ENCODE peak calls at places on chromosome 16, in eight cellular contexts. I is iPS DF 6.9; H is psoas muscle; B is mesendoderm; L is tibial nerve; R is fibroblast of lung; M is ascending aorta; T is effector memory CD4-positive, alpha-beta T cell. G is an unnamed sample. For H3K27me3, the result is how much of the 10 kb centered on the place peaks cover.

GRCh38 chr16:66844342-66845079 is at the start of gene CA7:
- DNase-seq in I (no peak), H (no peak), B (no peak), L (no peak), R (no peak), M (peak), T (no peak), G (no peak)

GRCh38 chr16:5490499-5490898 is 392.9 kb upstream of the EEF2KMT start:
- DNase-seq in I (peak), H (peak), B (peak), L (peak), R (peak), M (no peak), T (no peak), G (peak)

GRCh38 chr16:56896244-56896643 is 31.2 kb downstream of the SLC12A3 start:
- DNase-seq in I (no peak), H (no peak), B (no peak), L (no peak), R (no peak), M (no peak), T (no peak), G (no peak)

GRCh38 chr16:21023509-21024202 is 123.1 kb downstream of the LYRM1 start:
- DNase-seq in I (no peak), H (no peak), B (peak), L (no peak), R (no peak), M (no peak), T (no peak), G (no peak)

GRCh38 chr16:67842509-67843342 is 606 bp downstream of the THAP11 start:
- DNase-seq in I (no peak), H (peak), B (peak), L (no peak), R (peak), M (peak), T (peak), G (peak)

GRCh38 chr16:82368041-82368440 is 198.0 kb upstream of the MPHOSPH6 start:
- DNase-seq in I (peak), H (no peak), B (peak), L (no peak), R (peak), M (no peak), T (no peak), G (peak)

GRCh38 chr16:28538733-28539596 is at the start of gene NUPR1:
- DNase-seq in I (no peak), H (peak), B (peak), L (peak), R (peak), M (peak), T (no peak), G (no peak)

GRCh38 chr16:89134269-89134668 is 37.3 kb upstream of the CDH15 start:
- DNase-seq in I (no peak), H (no peak), B (no peak), L (no peak), R (no peak), M (no peak), T (no peak), G (no peak)

GRCh38 chr16:50546125-50546524 is 2.1 kb upstream of the NKD1 start:
- DNase-seq in I (no peak), H (no peak), B (no peak), L (no peak), R (no peak), M (no peak), T (no peak), G (no peak)

GRCh38 chr16:67248401-67249177 is at the start of gene SLC9A5:
- DNase-seq in I (no peak), H (peak), B (no peak), L (no peak), R (peak), M (no peak), T (no peak), G (peak)

GRCh38 chr16:49986351-49987124 is 38.5 kb upstream of the CNEP1R1 start:
- DNase-seq in I (no peak), H (no peak), B (no peak), L (no peak), R (peak), M (no peak), T (no peak), G (no peak)

GRCh38 chr16:964696-965395 is 5.9 kb downstream of the LMF1 start:
- DNase-seq in I (no peak), H (no peak), B (no peak), L (no peak), R (peak), M (no peak), T (peak), G (no peak)

GRCh38 chr16:84478172-84478948 is 26.1 kb downstream of the MEAK7 start:
- DNase-seq in I (no peak), H (no peak), B (no peak), L (no peak), R (peak), M (no peak), T (no peak), G (no peak)

GRCh38 chr16:13521356-13521755 is 398.6 kb upstream of the ERCC4 start:
- DNase-seq in I (no peak), H (no peak), B (peak), L (no peak), R (no peak), M (no peak), T (no peak), G (no peak)

GRCh38 chr16:31063843-31064611 is 10.0 kb downstream of the ZNF668 start:
- DNase-seq in I (no peak), H (no peak), B (no peak), L (no peak), R (peak), M (no peak), T (no peak), G (no peak)

GRCh38 chr16:11258553-11259287 is 2.7 kb upstream of the SOCS1 start:
- DNase-seq in I (no peak), H (peak), B (no peak), L (peak), R (no peak), M (peak), T (no peak), G (peak)

GRCh38 chr16:17339764-17340541 is 130.8 kb downstream of the XYLT1 start:
- DNase-seq in I (no peak), H (no peak), B (peak), L (no peak), R (peak), M (no peak), T (no peak), G (no peak)

GRCh38 chr16:66932076-66932475 is 2.1 kb downstream of the CIAO2B start:
- DNase-seq in I (no peak), H (no peak), B (no peak), L (no peak), R (no peak), M (no peak), T (no peak), G (no peak)

GRCh38 chr16:1807626-1808025 is 14.1 kb upstream of the IGFALS start:
- DNase-seq in I (no peak), H (no peak), B (no peak), L (no peak), R (no peak), M (no peak), T (no peak), G (no peak)

GRCh38 chr16:73713301-73713700 is 583.3 kb upstream of the PSMD7 start:
- DNase-seq in I (no peak), H (no peak), B (no peak), L (no peak), R (no peak), M (no peak), T (no peak), G (no peak)

GRCh38 chr16:23578096-23578830 is 17.9 kb downstream of the NDUFAB1 start:
- DNase-seq in I (no peak), H (no peak), B (no peak), L (no peak), R (no peak), M (no peak), T (no peak), G (no peak)

GRCh38 chr16:11706180-11706742 is 36.4 kb downstream of the TXNDC11 start:
- DNase-seq in I (no peak), H (peak), B (no peak), L (no peak), R (no peak), M (no peak), T (no peak), G (no peak)

GRCh38 chr16:79573881-79574280 is 26.7 kb downstream of the MAF start:
- DNase-seq in I (no peak), H (no peak), B (no peak), L (no peak), R (no peak), M (no peak), T (no peak), G (no peak)

GRCh38 chr16:69620564-69620963 is 54.8 kb downstream of the NFAT5 start:
- DNase-seq in I (no peak), H (no peak), B (no peak), L (no peak), R (no peak), M (no peak), T (no peak), G (no peak)

GRCh38 chr16:70402916-70403659 is 35.8 kb downstream of the ST3GAL2 start:
- DNase-seq in I (no peak), H (no peak), B (no peak), L (no peak), R (peak), M (no peak), T (no peak), G (no peak)

GRCh38 chr16:15586716-15587115 is 56.2 kb downstream of the MARF1 start:
- DNase-seq in I (no peak), H (no peak), B (no peak), L (no peak), R (no peak), M (no peak), T (no peak), G (no peak)

GRCh38 chr16:73143681-73144370 is 95.9 kb upstream of the ZFHX3 start:
- DNase-seq in I (no peak), H (no peak), B (no peak), L (no peak), R (no peak), M (no peak), T (no peak), G (no peak)

DNA sequence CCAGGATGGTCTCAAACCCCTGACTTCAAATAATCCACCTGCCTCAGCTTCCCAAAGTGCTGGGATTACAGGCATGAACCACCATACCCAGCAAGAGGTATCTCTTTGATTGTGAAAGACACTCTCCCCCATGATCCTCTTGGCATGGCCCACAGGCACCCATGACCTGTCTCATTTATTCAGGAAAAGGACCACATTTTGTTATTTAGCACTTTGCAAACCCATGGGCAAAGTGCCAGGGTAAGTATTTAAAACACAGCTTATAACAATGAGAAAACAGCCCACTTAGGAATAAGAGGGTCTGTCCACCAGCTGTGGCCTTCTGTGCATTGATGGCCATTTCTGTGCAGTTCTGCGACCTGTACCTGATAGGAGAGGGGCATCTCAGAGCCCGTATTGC is 12.8 kb upstream of the AKTIP start:
- DNase-seq in I (no peak), H (no peak), B (no peak), L (no peak), R (no peak), M (no peak), T (no peak), G (no peak)
- H3K27ac ChIP-seq in I (no peak), H (peak), B (no peak), L (no peak), R (no peak), M (no peak), T (no peak), G (no peak)

DNA sequence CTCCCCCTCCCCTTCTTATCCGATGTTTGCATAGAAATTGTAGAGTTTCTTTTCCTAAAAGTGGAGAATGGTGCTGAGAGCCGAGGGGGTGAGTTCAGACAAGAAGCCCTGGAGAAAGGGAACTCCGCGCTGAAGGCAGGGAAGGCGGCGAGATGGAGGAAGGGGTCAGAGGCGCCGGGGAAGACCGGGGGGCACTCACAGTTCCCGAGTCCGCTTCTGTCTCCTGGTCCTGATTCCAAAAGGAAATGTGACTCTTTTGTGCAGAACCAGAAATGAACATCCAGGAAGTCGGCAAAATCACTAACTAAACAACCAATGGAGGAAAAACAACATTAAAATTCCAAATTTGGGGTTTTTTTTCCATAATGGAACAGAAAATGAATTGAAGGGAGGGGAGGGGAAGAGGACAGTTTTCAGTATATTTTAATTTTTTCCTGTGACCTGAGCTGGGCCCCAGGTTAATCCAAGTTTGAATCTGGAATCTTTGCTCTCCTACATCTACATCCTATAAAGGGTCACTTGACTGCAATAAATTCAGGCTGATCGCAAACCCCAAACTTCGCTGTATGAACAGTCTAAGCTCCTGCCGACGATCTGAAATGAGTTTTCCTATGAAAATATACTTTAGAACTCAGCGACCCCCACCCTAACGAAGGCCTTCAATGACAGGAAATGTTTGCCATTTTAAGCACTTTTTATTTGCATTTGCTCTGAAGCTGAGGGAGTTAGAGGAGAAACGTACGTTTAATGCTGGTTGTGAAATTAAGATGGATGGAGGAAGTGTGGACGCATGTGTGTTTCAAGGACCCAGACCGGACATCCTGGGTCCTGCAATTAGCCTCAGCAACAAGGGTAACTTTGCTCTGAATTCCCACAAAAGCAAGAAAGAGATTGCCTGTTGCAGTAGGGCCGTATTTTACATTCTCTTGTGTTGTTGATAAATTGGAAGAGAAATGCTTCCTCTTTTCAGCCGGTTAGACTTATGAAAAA is 252.2 kb downstream of the C16orf95 start:
- DNase-seq in I (no peak), H (no peak), B (no peak), L (no peak), R (no peak), M (no peak), T (no peak), G (no peak)
- H3K27me3 ChIP-seq in I (under half), H (under half), B (under half), L (under half), R (under half), M (under half), T (under half), G (under half)

GRCh38 chr16:4319454-4319853 is 3.6 kb downstream of the GLIS2 start:
- DNase-seq in I (no peak), H (peak), B (no peak), L (peak), R (no peak), M (no peak), T (peak), G (no peak)

GRCh38 chr16:4316103-4316731 is 350 bp downstream of the GLIS2 start:
- DNase-seq in I (no peak), H (no peak), B (peak), L (no peak), R (no peak), M (no peak), T (no peak), G (peak)

GRCh38 chr16:4316732-4317461 is 1.0 kb downstream of the GLIS2 start:
- DNase-seq in I (no peak), H (peak), B (no peak), L (no peak), R (no peak), M (peak), T (no peak), G (peak)

GRCh38 chr16:4318171-4318910 is 2.5 kb downstream of the GLIS2 start:
- DNase-seq in I (no peak), H (no peak), B (no peak), L (no peak), R (peak), M (no peak), T (no peak), G (no peak)

GRCh38 chr16:4317471-4318170 is 1.8 kb downstream of the GLIS2 start:
- DNase-seq in I (no peak), H (no peak), B (no peak), L (no peak), R (peak), M (peak), T (no peak), G (peak)
- H3K27ac ChIP-seq in I (no peak), H (peak), B (no peak), L (peak), R (peak), M (peak), T (no peak), G (no peak)

GRCh38 chr16:54937673-54938350 is 7.1 kb downstream of the IRX5 start:
- DNase-seq in I (no peak), H (no peak), B (no peak), L (no peak), R (no peak), M (no peak), T (no peak), G (no peak)

GRCh38 chr16:54939537-54940278 is 9.0 kb downstream of the IRX5 start:
- DNase-seq in I (no peak), H (no peak), B (peak), L (no peak), R (peak), M (no peak), T (no peak), G (no peak)

GRCh38 chr16:54942353-54942943 is 11.8 kb downstream of the IRX5 start:
- DNase-seq in I (no peak), H (no peak), B (no peak), L (no peak), R (no peak), M (no peak), T (no peak), G (no peak)

GRCh38 chr16:54938351-54939346 is 8.0 kb downstream of the IRX5 start:
- DNase-seq in I (no peak), H (no peak), B (peak), L (no peak), R (peak), M (no peak), T (no peak), G (no peak)

DNA sequence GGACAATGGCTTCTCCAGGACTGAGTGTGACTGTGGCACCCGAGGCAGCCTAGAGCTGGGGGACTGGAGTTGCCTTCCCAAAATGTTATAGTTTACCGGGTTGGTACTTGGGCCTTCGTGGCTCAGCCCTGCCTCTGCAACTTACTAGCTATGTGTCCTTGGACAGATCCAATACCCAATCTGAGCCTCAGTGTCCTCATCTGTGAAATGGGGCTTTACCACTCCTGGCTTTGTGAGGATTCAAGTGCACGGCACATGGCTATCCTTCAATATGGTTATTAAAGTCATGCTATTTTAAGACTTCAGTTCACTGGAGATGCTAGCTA is 9.6 kb downstream of the IRX5 start:
- DNase-seq in I (no peak), H (no peak), B (no peak), L (no peak), R (no peak), M (no peak), T (no peak), G (no peak)
- H3K27me3 ChIP-seq in I (half or more), H (under half), B (half or more), L (half or more), R (under half), M (under half), T (half or more), G (under half)

G was measured in SJCRH30.